ENCODE peak calls at places on chromosomes 7 and 10, in ten cellular contexts. One of them, this sample, is unnamed.

GRCh38 chr10:69634759-69635425 is 4.8 kb downstream of the FAM241B start:
- DNase-seq in WERI-Rb-1: no peak
- DNase-seq in spleen: peak
- DNase-seq in PC-3: no peak
- DNase-seq in OCI-LY7: no peak
- DNase-seq in IMR-90: no peak
- DNase-seq in sigmoid colon: no peak
- DNase-seq in A549: no peak
- DNase-seq in ovary: no peak
- DNase-seq in tibial nerve: no peak
- DNase-seq in this sample: no peak

GRCh38 chr10:123655763-123656162 is 10.4 kb upstream of the GPR26 start:
- DNase-seq in A549: no peak
- DNase-seq in tibial nerve: no peak
- DNase-seq in PC-3: no peak
- DNase-seq in OCI-LY7: no peak
- DNase-seq in WERI-Rb-1: no peak
- DNase-seq in ovary: no peak
- DNase-seq in sigmoid colon: peak
- DNase-seq in spleen: peak
- DNase-seq in IMR-90: no peak
- DNase-seq in this sample: no peak

GRCh38 chr10:119030421-119031250 is 1.1 kb downstream of the NANOS1 start:
- DNase-seq in OCI-LY7: peak
- DNase-seq in spleen: peak
- DNase-seq in ovary: no peak
- DNase-seq in WERI-Rb-1: peak
- DNase-seq in sigmoid colon: no peak
- DNase-seq in tibial nerve: no peak
- DNase-seq in A549: no peak
- DNase-seq in IMR-90: peak
- DNase-seq in PC-3: peak
- DNase-seq in this sample: peak

GRCh38 chr7:37102518-37103137 is 346.0 kb downstream of the ELMO1 start:
- DNase-seq in A549: no peak
- DNase-seq in tibial nerve: no peak
- DNase-seq in spleen: no peak
- DNase-seq in ovary: no peak
- DNase-seq in IMR-90: no peak
- DNase-seq in WERI-Rb-1: no peak
- DNase-seq in sigmoid colon: no peak
- DNase-seq in PC-3: no peak
- DNase-seq in OCI-LY7: no peak
- DNase-seq in this sample: no peak

GRCh38 chr7:151046603-151047573 is 1.4 kb upstream of the ASIC3 start:
- DNase-seq in OCI-LY7: no peak
- DNase-seq in spleen: no peak
- DNase-seq in tibial nerve: no peak
- DNase-seq in A549: no peak
- DNase-seq in ovary: no peak
- DNase-seq in PC-3: peak
- DNase-seq in WERI-Rb-1: no peak
- DNase-seq in IMR-90: peak
- DNase-seq in sigmoid colon: no peak
- DNase-seq in this sample: peak

GRCh38 chr10:35387768-35388167 is 51.5 kb downstream of the CCNY start:
- DNase-seq in spleen: no peak
- DNase-seq in IMR-90: peak
- DNase-seq in PC-3: peak
- DNase-seq in tibial nerve: no peak
- DNase-seq in WERI-Rb-1: no peak
- DNase-seq in A549: no peak
- DNase-seq in ovary: no peak
- DNase-seq in OCI-LY7: no peak
- DNase-seq in sigmoid colon: no peak
- DNase-seq in this sample: peak

GRCh38 chr7:137944168-137944567 is 57.7 kb downstream of the CREB3L2 start:
- DNase-seq in PC-3: peak
- DNase-seq in spleen: no peak
- DNase-seq in IMR-90: peak
- DNase-seq in WERI-Rb-1: no peak
- DNase-seq in ovary: no peak
- DNase-seq in tibial nerve: no peak
- DNase-seq in OCI-LY7: no peak
- DNase-seq in A549: no peak
- DNase-seq in sigmoid colon: no peak
- DNase-seq in this sample: no peak

GRCh38 chr7:108533712-108534111 is 7.8 kb upstream of the PNPLA8 start:
- DNase-seq in spleen: no peak
- DNase-seq in ovary: no peak
- DNase-seq in WERI-Rb-1: no peak
- DNase-seq in tibial nerve: no peak
- DNase-seq in OCI-LY7: no peak
- DNase-seq in PC-3: no peak
- DNase-seq in sigmoid colon: no peak
- DNase-seq in A549: no peak
- DNase-seq in IMR-90: no peak
- DNase-seq in this sample: no peak

GRCh38 chr7:24718977-24719491 is 38.2 kb downstream of the GSDME start:
- DNase-seq in ovary: no peak
- DNase-seq in OCI-LY7: peak
- DNase-seq in spleen: peak
- DNase-seq in tibial nerve: no peak
- DNase-seq in A549: no peak
- DNase-seq in WERI-Rb-1: no peak
- DNase-seq in PC-3: no peak
- DNase-seq in IMR-90: no peak
- DNase-seq in sigmoid colon: no peak
- DNase-seq in this sample: no peak

GRCh38 chr7:94357076-94357475 is 37.6 kb upstream of the COL1A2 start:
- DNase-seq in tibial nerve: no peak
- DNase-seq in spleen: no peak
- DNase-seq in OCI-LY7: no peak
- DNase-seq in WERI-Rb-1: no peak
- DNase-seq in ovary: no peak
- DNase-seq in PC-3: no peak
- DNase-seq in IMR-90: no peak
- DNase-seq in A549: no peak
- DNase-seq in sigmoid colon: no peak
- DNase-seq in this sample: no peak

GRCh38 chr10:87850742-87851205 is 12.6 kb downstream of the KLLN start:
- DNase-seq in PC-3: peak
- DNase-seq in IMR-90: peak
- DNase-seq in WERI-Rb-1: peak
- DNase-seq in spleen: peak
- DNase-seq in sigmoid colon: peak
- DNase-seq in A549: peak
- DNase-seq in OCI-LY7: peak
- DNase-seq in tibial nerve: peak
- DNase-seq in ovary: peak
- DNase-seq in this sample: peak

GRCh38 chr10:43284341-43284910 is 17.6 kb upstream of the RASGEF1A start:
- DNase-seq in sigmoid colon: no peak
- DNase-seq in spleen: no peak
- DNase-seq in A549: no peak
- DNase-seq in tibial nerve: no peak
- DNase-seq in WERI-Rb-1: no peak
- DNase-seq in PC-3: peak
- DNase-seq in IMR-90: no peak
- DNase-seq in OCI-LY7: peak
- DNase-seq in ovary: no peak
- DNase-seq in this sample: peak

GRCh38 chr10:30027057-30028005 is 32.1 kb downstream of the JCAD start:
- DNase-seq in IMR-90: no peak
- DNase-seq in spleen: peak
- DNase-seq in tibial nerve: peak
- DNase-seq in OCI-LY7: peak
- DNase-seq in sigmoid colon: peak
- DNase-seq in ovary: peak
- DNase-seq in PC-3: peak
- DNase-seq in WERI-Rb-1: no peak
- DNase-seq in A549: no peak
- DNase-seq in this sample: no peak

GRCh38 chr10:79285315-79286185 is 61.7 kb upstream of the PPIF start:
- DNase-seq in spleen: no peak
- DNase-seq in OCI-LY7: peak
- DNase-seq in A549: no peak
- DNase-seq in WERI-Rb-1: no peak
- DNase-seq in tibial nerve: no peak
- DNase-seq in ovary: no peak
- DNase-seq in sigmoid colon: no peak
- DNase-seq in IMR-90: no peak
- DNase-seq in PC-3: no peak
- DNase-seq in this sample: no peak

GRCh38 chr7:55426676-55427075 is 61.5 kb downstream of the LANCL2 start:
- DNase-seq in WERI-Rb-1: no peak
- DNase-seq in tibial nerve: no peak
- DNase-seq in ovary: no peak
- DNase-seq in OCI-LY7: no peak
- DNase-seq in A549: no peak
- DNase-seq in spleen: no peak
- DNase-seq in IMR-90: no peak
- DNase-seq in sigmoid colon: no peak
- DNase-seq in PC-3: no peak
- DNase-seq in this sample: no peak

GRCh38 chr7:127819975-127820778 is 168.2 kb downstream of the SND1 start:
- DNase-seq in spleen: no peak
- DNase-seq in tibial nerve: no peak
- DNase-seq in IMR-90: peak
- DNase-seq in PC-3: no peak
- DNase-seq in A549: no peak
- DNase-seq in ovary: no peak
- DNase-seq in OCI-LY7: no peak
- DNase-seq in sigmoid colon: no peak
- DNase-seq in WERI-Rb-1: no peak
- DNase-seq in this sample: no peak

GRCh38 chr7:90933041-90933440 is 331.2 kb upstream of the FZD1 start:
- DNase-seq in A549: no peak
- DNase-seq in IMR-90: no peak
- DNase-seq in spleen: no peak
- DNase-seq in OCI-LY7: no peak
- DNase-seq in sigmoid colon: no peak
- DNase-seq in tibial nerve: no peak
- DNase-seq in WERI-Rb-1: no peak
- DNase-seq in PC-3: no peak
- DNase-seq in ovary: no peak
- DNase-seq in this sample: no peak

GRCh38 chr10:106360870-106361269 is 803.6 kb downstream of the SORCS1 start:
- DNase-seq in sigmoid colon: no peak
- DNase-seq in OCI-LY7: no peak
- DNase-seq in A549: no peak
- DNase-seq in PC-3: peak
- DNase-seq in WERI-Rb-1: no peak
- DNase-seq in ovary: no peak
- DNase-seq in spleen: no peak
- DNase-seq in IMR-90: peak
- DNase-seq in tibial nerve: peak
- DNase-seq in this sample: peak

GRCh38 chr10:106355450-106355849 is 809.1 kb downstream of the SORCS1 start:
- DNase-seq in tibial nerve: no peak
- DNase-seq in PC-3: peak
- DNase-seq in sigmoid colon: no peak
- DNase-seq in OCI-LY7: no peak
- DNase-seq in WERI-Rb-1: peak
- DNase-seq in spleen: no peak
- DNase-seq in A549: no peak
- DNase-seq in ovary: no peak
- DNase-seq in IMR-90: no peak
- DNase-seq in this sample: no peak
- TF ChIP-seq CTCF in tibial nerve: no peak
- TF ChIP-seq CTCF in PC-3: peak
- TF ChIP-seq CTCF in sigmoid colon: no peak
- TF ChIP-seq CTCF in OCI-LY7: peak
- TF ChIP-seq CTCF in WERI-Rb-1: peak
- TF ChIP-seq CTCF in spleen: no peak
- TF ChIP-seq CTCF in A549: no peak
- TF ChIP-seq CTCF in ovary: no peak
- TF ChIP-seq CTCF in IMR-90: no peak
- TF ChIP-seq CTCF in this sample: no peak

DNA sequence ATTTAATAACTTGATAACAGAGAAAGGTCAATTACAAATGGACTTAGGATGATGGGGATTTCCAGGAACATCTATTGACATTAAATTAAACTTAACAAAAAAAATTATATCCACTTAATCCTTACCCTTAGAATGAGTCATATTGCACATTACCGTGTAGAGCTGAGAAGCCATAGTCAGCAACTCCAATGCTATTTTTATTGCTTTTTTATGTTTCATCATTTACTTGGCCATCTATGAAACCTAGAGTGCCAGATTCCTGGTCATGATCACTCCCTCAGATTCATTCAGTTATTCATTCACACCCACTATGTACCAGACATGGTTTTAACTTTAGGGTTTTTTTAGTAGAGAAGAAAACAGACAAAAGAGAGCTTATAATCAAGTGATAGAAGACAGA is 1180.4 kb downstream of the CNTNAP2 start:
- DNase-seq in spleen: no peak
- DNase-seq in OCI-LY7: no peak
- DNase-seq in WERI-Rb-1: no peak
- DNase-seq in sigmoid colon: no peak
- DNase-seq in PC-3: peak
- DNase-seq in ovary: no peak
- DNase-seq in IMR-90: no peak
- DNase-seq in A549: no peak
- DNase-seq in tibial nerve: no peak
- DNase-seq in this sample: no peak
- H3K27ac ChIP-seq in spleen: no peak
- H3K27ac ChIP-seq in OCI-LY7: no peak
- H3K27ac ChIP-seq in WERI-Rb-1: no peak
- H3K27ac ChIP-seq in sigmoid colon: no peak
- H3K27ac ChIP-seq in PC-3: no peak
- H3K27ac ChIP-seq in ovary: no peak
- H3K27ac ChIP-seq in IMR-90: no peak
- H3K27ac ChIP-seq in A549: no peak
- H3K27ac ChIP-seq in tibial nerve: no peak
- H3K27ac ChIP-seq in this sample: no peak

DNA sequence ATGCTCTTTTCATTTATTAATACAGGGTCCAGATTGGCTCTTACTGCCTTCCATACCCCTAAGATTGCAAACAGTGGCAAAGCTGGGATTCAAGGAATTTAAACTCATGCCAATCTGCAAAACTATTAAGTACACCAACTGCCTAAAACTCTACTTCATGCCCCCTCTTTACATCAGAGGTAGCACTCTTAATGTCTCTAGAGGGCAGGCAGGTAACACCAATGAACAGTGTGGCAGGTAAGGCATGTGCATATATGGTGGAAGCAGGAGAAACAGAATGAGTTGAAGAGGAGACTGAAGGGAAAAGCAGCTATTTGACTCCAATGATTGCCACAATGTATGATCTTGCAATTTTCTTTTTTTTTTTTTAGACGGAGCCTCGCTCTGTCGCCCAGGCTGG is 156.7 kb downstream of the BTAF1 start:
- DNase-seq in ovary: no peak
- DNase-seq in tibial nerve: no peak
- DNase-seq in sigmoid colon: no peak
- DNase-seq in PC-3: peak
- DNase-seq in IMR-90: no peak
- DNase-seq in spleen: no peak
- DNase-seq in WERI-Rb-1: no peak
- DNase-seq in A549: no peak
- DNase-seq in OCI-LY7: peak
- DNase-seq in this sample: no peak
- TF ChIP-seq CTCF in ovary: no peak
- TF ChIP-seq CTCF in tibial nerve: no peak
- TF ChIP-seq CTCF in sigmoid colon: no peak
- TF ChIP-seq CTCF in PC-3: peak
- TF ChIP-seq CTCF in IMR-90: no peak
- TF ChIP-seq CTCF in spleen: no peak
- TF ChIP-seq CTCF in WERI-Rb-1: no peak
- TF ChIP-seq CTCF in A549: no peak
- TF ChIP-seq CTCF in OCI-LY7: peak
- TF ChIP-seq CTCF in this sample: no peak

GRCh38 chr10:24257588-24257987 is 48.6 kb downstream of the KIAA1217 start:
- DNase-seq in PC-3: no peak
- DNase-seq in A549: no peak
- DNase-seq in tibial nerve: no peak
- DNase-seq in sigmoid colon: no peak
- DNase-seq in WERI-Rb-1: no peak
- DNase-seq in OCI-LY7: no peak
- DNase-seq in spleen: no peak
- DNase-seq in IMR-90: no peak
- DNase-seq in ovary: no peak
- DNase-seq in this sample: no peak
- H3K27ac ChIP-seq in PC-3: no peak
- H3K27ac ChIP-seq in A549: no peak
- H3K27ac ChIP-seq in tibial nerve: no peak
- H3K27ac ChIP-seq in sigmoid colon: no peak
- H3K27ac ChIP-seq in WERI-Rb-1: no peak
- H3K27ac ChIP-seq in OCI-LY7: no peak
- H3K27ac ChIP-seq in spleen: no peak
- H3K27ac ChIP-seq in IMR-90: no peak
- H3K27ac ChIP-seq in ovary: no peak
- H3K27ac ChIP-seq in this sample: peak